ENCODE peak calls at places on chromosome 21, in nine cellular contexts. One of them, this sample, is unnamed.

GRCh38 chr21:43585924-43586411 is 73.3 kb downstream of the HSF2BP start:
- DNase-seq in AML-193: no peak
- DNase-seq in effector memory CD8-positive, alpha-beta T cell: no peak
- DNase-seq in islet precursor cell: peak
- DNase-seq in ELR: peak
- DNase-seq in GM12892: no peak
- DNase-seq in MM.1S: no peak
- DNase-seq in aorta: peak
- DNase-seq in nephron progenitor cell: peak
- DNase-seq in this sample: peak

GRCh38 chr21:39479164-39479563 is 27.4 kb downstream of the SH3BGR start:
- DNase-seq in MM.1S: no peak
- DNase-seq in effector memory CD8-positive, alpha-beta T cell: no peak
- DNase-seq in islet precursor cell: no peak
- DNase-seq in AML-193: no peak
- DNase-seq in ELR: no peak
- DNase-seq in aorta: no peak
- DNase-seq in nephron progenitor cell: no peak
- DNase-seq in GM12892: no peak
- DNase-seq in this sample: no peak

GRCh38 chr21:41112740-41113692 is 54.9 kb upstream of the BACE2 start:
- DNase-seq in MM.1S: peak
- DNase-seq in ELR: peak
- DNase-seq in GM12892: no peak
- DNase-seq in effector memory CD8-positive, alpha-beta T cell: no peak
- DNase-seq in islet precursor cell: peak
- DNase-seq in nephron progenitor cell: no peak
- DNase-seq in AML-193: no peak
- DNase-seq in aorta: peak
- DNase-seq in this sample: peak

GRCh38 chr21:38097789-38098188 is 159.0 kb upstream of the KCNJ15 start:
- DNase-seq in ELR: no peak
- DNase-seq in AML-193: no peak
- DNase-seq in GM12892: no peak
- DNase-seq in islet precursor cell: no peak
- DNase-seq in aorta: no peak
- DNase-seq in MM.1S: no peak
- DNase-seq in nephron progenitor cell: no peak
- DNase-seq in effector memory CD8-positive, alpha-beta T cell: no peak
- DNase-seq in this sample: no peak

GRCh38 chr21:33546076-33546475 is 3.2 kb downstream of the SON start:
- DNase-seq in GM12892: no peak
- DNase-seq in AML-193: peak
- DNase-seq in MM.1S: no peak
- DNase-seq in aorta: no peak
- DNase-seq in nephron progenitor cell: no peak
- DNase-seq in ELR: no peak
- DNase-seq in islet precursor cell: no peak
- DNase-seq in effector memory CD8-positive, alpha-beta T cell: no peak
- DNase-seq in this sample: no peak

GRCh38 chr21:23579573-23579972 is 2027.7 kb downstream of the MRPL39 start:
- DNase-seq in effector memory CD8-positive, alpha-beta T cell: no peak
- DNase-seq in GM12892: no peak
- DNase-seq in aorta: no peak
- DNase-seq in MM.1S: no peak
- DNase-seq in islet precursor cell: no peak
- DNase-seq in nephron progenitor cell: no peak
- DNase-seq in AML-193: no peak
- DNase-seq in ELR: no peak
- DNase-seq in this sample: no peak

GRCh38 chr21:32412162-32412997 is at the start of gene EVA1C:
- DNase-seq in islet precursor cell: peak
- DNase-seq in aorta: peak
- DNase-seq in nephron progenitor cell: peak
- DNase-seq in AML-193: no peak
- DNase-seq in effector memory CD8-positive, alpha-beta T cell: peak
- DNase-seq in GM12892: no peak
- DNase-seq in ELR: peak
- DNase-seq in MM.1S: no peak
- DNase-seq in this sample: no peak

GRCh38 chr21:37904879-37905278 is 11.4 kb downstream of the KCNJ6 start:
- DNase-seq in effector memory CD8-positive, alpha-beta T cell: no peak
- DNase-seq in MM.1S: no peak
- DNase-seq in nephron progenitor cell: no peak
- DNase-seq in AML-193: no peak
- DNase-seq in aorta: no peak
- DNase-seq in islet precursor cell: no peak
- DNase-seq in GM12892: no peak
- DNase-seq in ELR: no peak
- DNase-seq in this sample: no peak

GRCh38 chr21:25133939-25134338 is 473.3 kb downstream of the MRPL39 start:
- DNase-seq in effector memory CD8-positive, alpha-beta T cell: no peak
- DNase-seq in aorta: no peak
- DNase-seq in MM.1S: no peak
- DNase-seq in AML-193: no peak
- DNase-seq in islet precursor cell: no peak
- DNase-seq in nephron progenitor cell: no peak
- DNase-seq in ELR: peak
- DNase-seq in GM12892: no peak
- DNase-seq in this sample: no peak

GRCh38 chr21:32520885-32521735 is 64.2 kb downstream of the TCP10L start:
- DNase-seq in effector memory CD8-positive, alpha-beta T cell: no peak
- DNase-seq in islet precursor cell: no peak
- DNase-seq in ELR: peak
- DNase-seq in GM12892: no peak
- DNase-seq in nephron progenitor cell: no peak
- DNase-seq in MM.1S: no peak
- DNase-seq in AML-193: no peak
- DNase-seq in aorta: peak
- DNase-seq in this sample: no peak

GRCh38 chr21:14985306-14985705 is 79.5 kb downstream of the NRIP1 start:
- DNase-seq in MM.1S: no peak
- DNase-seq in GM12892: no peak
- DNase-seq in nephron progenitor cell: no peak
- DNase-seq in AML-193: no peak
- DNase-seq in effector memory CD8-positive, alpha-beta T cell: no peak
- DNase-seq in aorta: no peak
- DNase-seq in ELR: no peak
- DNase-seq in islet precursor cell: no peak
- DNase-seq in this sample: no peak

GRCh38 chr21:42599962-42600361 is 53.5 kb upstream of the PDE9A start:
- DNase-seq in MM.1S: no peak
- DNase-seq in ELR: no peak
- DNase-seq in aorta: no peak
- DNase-seq in effector memory CD8-positive, alpha-beta T cell: no peak
- DNase-seq in islet precursor cell: no peak
- DNase-seq in nephron progenitor cell: no peak
- DNase-seq in AML-193: no peak
- DNase-seq in GM12892: no peak
- DNase-seq in this sample: no peak